ENCODE peak calls at places on chromosomes 11 and 22, in ten cellular contexts. One of them, this sample, is unnamed.

GRCh38 chr11:130462931-130463330 is 14.5 kb downstream of the ADAMTS15 start:
- DNase-seq in mesenchymal stem cell: no peak
- DNase-seq in A549: no peak
- DNase-seq in uterus: no peak
- DNase-seq in caudate nucleus: no peak
- DNase-seq in aorta: no peak
- DNase-seq in neuronal stem cell: no peak
- DNase-seq in HCT116: no peak
- DNase-seq in lower lobe of right lung: no peak
- DNase-seq in CD8-positive, alpha-beta T cell: no peak
- DNase-seq in this sample: no peak

GRCh38 chr11:123588117-123588815 is 66.2 kb downstream of the SCN3B start:
- DNase-seq in neuronal stem cell: no peak
- DNase-seq in CD8-positive, alpha-beta T cell: no peak
- DNase-seq in lower lobe of right lung: no peak
- DNase-seq in A549: peak; percentile 83
- DNase-seq in caudate nucleus: no peak
- DNase-seq in uterus: no peak
- DNase-seq in HCT116: no peak
- DNase-seq in mesenchymal stem cell: no peak
- DNase-seq in aorta: no peak
- DNase-seq in this sample: no peak

GRCh38 chr22:30308518-30309230 is 18.1 kb downstream of the TBC1D10A start:
- DNase-seq in neuronal stem cell: no peak
- DNase-seq in A549: no peak
- DNase-seq in aorta: no peak
- DNase-seq in mesenchymal stem cell: peak; percentile 79
- DNase-seq in CD8-positive, alpha-beta T cell: no peak
- DNase-seq in lower lobe of right lung: no peak
- DNase-seq in HCT116: no peak
- DNase-seq in caudate nucleus: no peak
- DNase-seq in uterus: peak; percentile 48
- DNase-seq in this sample: peak; percentile 32

GRCh38 chr22:23542933-23543332 is 37.2 kb downstream of the IGLL1 start:
- DNase-seq in neuronal stem cell: no peak
- DNase-seq in HCT116: no peak
- DNase-seq in CD8-positive, alpha-beta T cell: no peak
- DNase-seq in lower lobe of right lung: no peak
- DNase-seq in uterus: no peak
- DNase-seq in mesenchymal stem cell: peak; percentile 56
- DNase-seq in A549: no peak
- DNase-seq in caudate nucleus: no peak
- DNase-seq in aorta: no peak
- DNase-seq in this sample: no peak

GRCh38 chr11:70122490-70123198 is 44.5 kb downstream of the ANO1 start:
- DNase-seq in A549: no peak
- DNase-seq in lower lobe of right lung: no peak
- DNase-seq in caudate nucleus: no peak
- DNase-seq in neuronal stem cell: no peak
- DNase-seq in uterus: no peak
- DNase-seq in HCT116: no peak
- DNase-seq in mesenchymal stem cell: no peak
- DNase-seq in aorta: no peak
- DNase-seq in CD8-positive, alpha-beta T cell: no peak
- DNase-seq in this sample: no peak

GRCh38 chr22:44493206-44493605 is 4.8 kb downstream of the RTL6 start:
- DNase-seq in uterus: no peak
- DNase-seq in lower lobe of right lung: no peak
- DNase-seq in CD8-positive, alpha-beta T cell: no peak
- DNase-seq in caudate nucleus: no peak
- DNase-seq in A549: no peak
- DNase-seq in neuronal stem cell: no peak
- DNase-seq in mesenchymal stem cell: no peak
- DNase-seq in HCT116: no peak
- DNase-seq in aorta: no peak
- DNase-seq in this sample: no peak

GRCh38 chr11:30586251-30587144 is at the start of gene MPPED2:
- DNase-seq in HCT116: no peak
- DNase-seq in mesenchymal stem cell: no peak
- DNase-seq in CD8-positive, alpha-beta T cell: no peak
- DNase-seq in lower lobe of right lung: peak; percentile 47
- DNase-seq in caudate nucleus: peak; percentile 64
- DNase-seq in aorta: peak; percentile 83
- DNase-seq in uterus: peak; percentile 27
- DNase-seq in A549: peak; percentile 49
- DNase-seq in neuronal stem cell: peak; percentile 79
- DNase-seq in this sample: peak; percentile 81

GRCh38 chr22:47083379-47083986 is 321.0 kb downstream of the TBC1D22A start:
- DNase-seq in lower lobe of right lung: no peak
- DNase-seq in A549: no peak
- DNase-seq in uterus: no peak
- DNase-seq in CD8-positive, alpha-beta T cell: no peak
- DNase-seq in HCT116: no peak
- DNase-seq in aorta: no peak
- DNase-seq in mesenchymal stem cell: no peak
- DNase-seq in neuronal stem cell: no peak
- DNase-seq in caudate nucleus: no peak
- DNase-seq in this sample: no peak

GRCh38 chr22:37267128-37267587 is 15.2 kb upstream of the CYTH4 start:
- DNase-seq in mesenchymal stem cell: peak; percentile 66
- DNase-seq in lower lobe of right lung: peak; percentile 71
- DNase-seq in aorta: peak; percentile 82
- DNase-seq in caudate nucleus: no peak
- DNase-seq in HCT116: no peak
- DNase-seq in A549: peak; percentile 26
- DNase-seq in neuronal stem cell: peak; percentile 65
- DNase-seq in CD8-positive, alpha-beta T cell: peak; percentile 63
- DNase-seq in uterus: no peak
- DNase-seq in this sample: peak; percentile 81

GRCh38 chr11:112163875-112164521 is at the start of gene IL18:
- DNase-seq in neuronal stem cell: no peak
- DNase-seq in mesenchymal stem cell: peak; percentile 54
- DNase-seq in caudate nucleus: no peak
- DNase-seq in aorta: no peak
- DNase-seq in CD8-positive, alpha-beta T cell: no peak
- DNase-seq in lower lobe of right lung: peak; percentile 83
- DNase-seq in HCT116: peak; percentile 78
- DNase-seq in A549: peak; percentile 78
- DNase-seq in uterus: no peak
- DNase-seq in this sample: peak; percentile 62

GRCh38 chr11:62726156-62727006 is 876 bp downstream of the HNRNPUL2 start:
- DNase-seq in lower lobe of right lung: no peak
- DNase-seq in HCT116: no peak
- DNase-seq in mesenchymal stem cell: no peak
- DNase-seq in A549: no peak
- DNase-seq in CD8-positive, alpha-beta T cell: no peak
- DNase-seq in aorta: no peak
- DNase-seq in uterus: no peak
- DNase-seq in neuronal stem cell: no peak
- DNase-seq in caudate nucleus: no peak
- DNase-seq in this sample: peak; percentile 75

DNA sequence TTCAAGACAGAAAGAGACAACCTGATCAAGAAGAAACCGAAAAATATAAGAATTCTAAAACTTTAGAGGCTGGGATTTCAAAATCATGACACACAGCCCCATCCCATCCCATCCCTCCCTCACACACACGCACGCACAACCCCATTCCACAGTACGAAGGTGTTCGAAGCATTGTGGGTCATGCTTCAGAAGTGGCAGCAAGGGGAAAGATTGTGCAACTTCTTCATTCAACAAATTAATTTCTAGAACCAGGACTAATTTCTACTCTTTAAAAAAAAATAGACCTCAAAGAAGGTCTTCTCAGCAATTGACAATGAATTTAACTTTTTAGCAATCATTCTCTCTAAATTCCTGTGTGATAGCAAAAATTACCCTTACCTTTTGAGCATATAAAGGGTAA is 867 bp downstream of the SPA17 start:
- DNase-seq in neuronal stem cell: no peak
- DNase-seq in uterus: no peak
- DNase-seq in HCT116: no peak
- DNase-seq in CD8-positive, alpha-beta T cell: no peak
- DNase-seq in lower lobe of right lung: no peak
- DNase-seq in caudate nucleus: no peak
- DNase-seq in A549: peak; percentile 5
- DNase-seq in aorta: no peak
- DNase-seq in mesenchymal stem cell: no peak
- DNase-seq in this sample: no peak
- H3K27ac ChIP-seq in neuronal stem cell: no peak overlapping the region
- H3K27ac ChIP-seq in uterus: no peak overlapping the region
- H3K27ac ChIP-seq in HCT116: peak overlapping the region; percentile 59
- H3K27ac ChIP-seq in CD8-positive, alpha-beta T cell: peak overlapping the region; percentile 77
- H3K27ac ChIP-seq in lower lobe of right lung: peak overlapping the region; percentile 92
- H3K27ac ChIP-seq in caudate nucleus: peak overlapping the region; percentile 61
- H3K27ac ChIP-seq in A549: peak overlapping the region; percentile 98
- H3K27ac ChIP-seq in aorta: no peak overlapping the region
- H3K27ac ChIP-seq in mesenchymal stem cell: no peak overlapping the region
- H3K27ac ChIP-seq in this sample: no peak overlapping the region

GRCh38 chr11:47468598-47469214 is 19.8 kb upstream of the RAPSN start:
- DNase-seq in HCT116: no peak
- DNase-seq in A549: no peak
- DNase-seq in lower lobe of right lung: no peak
- DNase-seq in uterus: no peak
- DNase-seq in caudate nucleus: no peak
- DNase-seq in mesenchymal stem cell: no peak
- DNase-seq in neuronal stem cell: no peak
- DNase-seq in aorta: peak; percentile 26
- DNase-seq in CD8-positive, alpha-beta T cell: no peak
- DNase-seq in this sample: no peak

GRCh38 chr11:47466701-47467250 is 17.8 kb upstream of the RAPSN start:
- DNase-seq in uterus: peak; percentile 36
- DNase-seq in CD8-positive, alpha-beta T cell: no peak
- DNase-seq in aorta: peak; percentile 71
- DNase-seq in lower lobe of right lung: no peak
- DNase-seq in HCT116: no peak
- DNase-seq in caudate nucleus: peak; percentile 69
- DNase-seq in neuronal stem cell: no peak
- DNase-seq in A549: no peak
- DNase-seq in mesenchymal stem cell: no peak
- DNase-seq in this sample: peak; percentile 69

GRCh38 chr11:47467372-47467771 is 18.4 kb upstream of the RAPSN start:
- DNase-seq in uterus: no peak
- DNase-seq in lower lobe of right lung: no peak
- DNase-seq in caudate nucleus: no peak
- DNase-seq in HCT116: no peak
- DNase-seq in aorta: peak; percentile 37
- DNase-seq in neuronal stem cell: no peak
- DNase-seq in CD8-positive, alpha-beta T cell: no peak
- DNase-seq in A549: no peak
- DNase-seq in mesenchymal stem cell: no peak
- DNase-seq in this sample: no peak

GRCh38 chr11:47464479-47464878 is 15.5 kb upstream of the RAPSN start:
- DNase-seq in caudate nucleus: no peak
- DNase-seq in mesenchymal stem cell: peak; percentile 59
- DNase-seq in aorta: peak; percentile 42
- DNase-seq in CD8-positive, alpha-beta T cell: no peak
- DNase-seq in HCT116: no peak
- DNase-seq in neuronal stem cell: peak; percentile 51
- DNase-seq in lower lobe of right lung: no peak
- DNase-seq in A549: no peak
- DNase-seq in uterus: no peak
- DNase-seq in this sample: no peak

GRCh38 chr11:47466201-47466600 is 17.3 kb upstream of the RAPSN start:
- DNase-seq in caudate nucleus: no peak
- DNase-seq in A549: no peak
- DNase-seq in lower lobe of right lung: no peak
- DNase-seq in uterus: no peak
- DNase-seq in neuronal stem cell: no peak
- DNase-seq in HCT116: no peak
- DNase-seq in mesenchymal stem cell: no peak
- DNase-seq in aorta: no peak
- DNase-seq in CD8-positive, alpha-beta T cell: no peak
- DNase-seq in this sample: no peak
- H3K27ac ChIP-seq in caudate nucleus: peak overlapping the region; percentile 80
- H3K27ac ChIP-seq in A549: no peak overlapping the region
- H3K27ac ChIP-seq in lower lobe of right lung: peak overlapping the region; percentile 53
- H3K27ac ChIP-seq in uterus: peak overlapping the region; percentile 63
- H3K27ac ChIP-seq in neuronal stem cell: no peak overlapping the region
- H3K27ac ChIP-seq in HCT116: no peak overlapping the region
- H3K27ac ChIP-seq in mesenchymal stem cell: peak overlapping the region; percentile 66
- H3K27ac ChIP-seq in aorta: no peak overlapping the region
- H3K27ac ChIP-seq in CD8-positive, alpha-beta T cell: no peak overlapping the region
- H3K27ac ChIP-seq in this sample: no peak overlapping the region

DNA sequence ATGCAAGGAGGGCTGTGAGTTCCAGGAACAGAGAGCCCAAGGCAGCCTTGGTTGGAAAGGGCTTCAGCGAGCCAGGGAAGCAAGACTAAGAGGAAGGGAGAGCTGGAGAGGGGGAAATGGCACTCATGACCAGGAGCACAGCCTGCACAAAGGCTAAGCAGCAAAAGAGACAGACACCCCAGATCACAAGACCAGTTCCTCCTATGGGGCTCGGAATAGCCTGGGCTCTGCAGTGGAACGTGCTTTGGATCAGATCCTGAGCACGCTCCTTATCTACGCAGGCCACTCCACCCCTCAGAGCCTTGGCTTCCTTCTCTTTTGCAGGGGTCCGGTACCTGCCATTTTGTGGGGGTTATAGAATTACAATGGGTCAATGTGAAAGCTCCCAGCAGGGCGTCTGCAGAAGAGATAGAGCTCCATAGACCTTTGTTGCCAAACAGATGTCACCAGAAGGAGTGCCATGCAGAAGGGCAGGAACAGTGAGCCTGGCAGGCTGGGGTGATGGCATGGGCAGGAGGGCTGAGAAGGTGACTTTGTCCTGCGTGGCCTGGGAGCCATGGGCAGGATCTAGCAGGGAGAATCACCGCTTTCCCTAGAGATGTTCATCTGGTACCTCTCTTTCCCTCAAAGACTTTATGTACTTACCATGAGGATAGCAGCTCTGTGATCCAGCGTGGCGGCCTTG is 33.8 kb downstream of the ZC3H7B start:
- DNase-seq in A549: no peak
- DNase-seq in caudate nucleus: no peak
- DNase-seq in lower lobe of right lung: no peak
- DNase-seq in HCT116: no peak
- DNase-seq in neuronal stem cell: no peak
- DNase-seq in aorta: no peak
- DNase-seq in CD8-positive, alpha-beta T cell: no peak
- DNase-seq in mesenchymal stem cell: no peak
- DNase-seq in uterus: no peak
- DNase-seq in this sample: no peak
- H3K27ac ChIP-seq in A549: no peak overlapping the region
- H3K27ac ChIP-seq in caudate nucleus: no peak overlapping the region
- H3K27ac ChIP-seq in lower lobe of right lung: no peak overlapping the region
- H3K27ac ChIP-seq in HCT116: no peak overlapping the region
- H3K27ac ChIP-seq in neuronal stem cell: no peak overlapping the region
- H3K27ac ChIP-seq in aorta: no peak overlapping the region
- H3K27ac ChIP-seq in CD8-positive, alpha-beta T cell: no peak overlapping the region
- H3K27ac ChIP-seq in mesenchymal stem cell: no peak overlapping the region
- H3K27ac ChIP-seq in uterus: no peak overlapping the region
- H3K27ac ChIP-seq in this sample: peak overlapping the region; percentile 45

DNA sequence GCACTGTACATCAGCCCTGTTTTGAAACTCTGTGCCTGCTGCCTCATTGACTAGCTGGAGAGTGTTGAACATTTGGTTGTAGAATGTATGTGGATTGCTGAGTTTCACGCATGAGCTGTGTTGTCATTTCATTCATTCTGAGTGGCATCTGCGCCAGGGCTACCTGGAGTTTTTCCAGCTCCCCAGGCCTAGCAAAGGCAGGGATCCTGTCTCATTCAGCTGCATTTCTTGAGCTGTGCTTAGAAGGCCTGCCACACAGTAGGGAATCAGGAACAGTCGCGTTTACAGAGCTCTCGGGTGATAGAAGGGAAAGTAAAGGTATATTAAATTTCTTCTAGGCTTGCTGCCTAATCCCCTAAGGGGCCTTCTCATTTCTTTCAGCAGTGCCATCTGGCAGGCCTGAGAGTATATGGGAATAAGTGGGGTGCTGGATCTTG is 44.3 kb downstream of the PTPRJ start:
- DNase-seq in neuronal stem cell: no peak
- DNase-seq in lower lobe of right lung: no peak
- DNase-seq in aorta: no peak
- DNase-seq in CD8-positive, alpha-beta T cell: no peak
- DNase-seq in mesenchymal stem cell: no peak
- DNase-seq in caudate nucleus: no peak
- DNase-seq in HCT116: no peak
- DNase-seq in uterus: no peak
- DNase-seq in A549: no peak
- DNase-seq in this sample: no peak
- H3K27ac ChIP-seq in neuronal stem cell: no peak overlapping the region
- H3K27ac ChIP-seq in lower lobe of right lung: no peak overlapping the region
- H3K27ac ChIP-seq in aorta: no peak overlapping the region
- H3K27ac ChIP-seq in CD8-positive, alpha-beta T cell: no peak overlapping the region
- H3K27ac ChIP-seq in mesenchymal stem cell: peak overlapping the region; percentile 3
- H3K27ac ChIP-seq in caudate nucleus: no peak overlapping the region
- H3K27ac ChIP-seq in HCT116: no peak overlapping the region
- H3K27ac ChIP-seq in uterus: no peak overlapping the region
- H3K27ac ChIP-seq in A549: peak overlapping the region; percentile 39
- H3K27ac ChIP-seq in this sample: no peak overlapping the region